ENCODE peak calls at places on chromosomes 12 and 14, in eight cellular contexts. F is esophagus muscularis mucosa, G is uterus, D is PC-3, V is sigmoid colon, J is SK-N-SH, P is transverse colon, C is body of pancreas. T is an unnamed sample.

GRCh38 chr12:3493225-3494049 is 2.4 kb downstream of the PRMT8 start:
- DNase-seq in J (peak), V (no peak), F (no peak), G (no peak), C (no peak), D (no peak), P (no peak), T (no peak)

GRCh38 chr12:78096909-78097597 is 266.4 kb downstream of the NAV3 start:
- DNase-seq in J (peak), V (no peak), C (no peak), F (no peak), P (no peak), G (no peak), D (no peak), T (no peak)

GRCh38 chr12:48183091-48183875 is at the start of gene CCDC184:
- DNase-seq in C (peak), G (peak), J (peak), F (peak), V (peak), P (peak), D (peak), T (no peak)

GRCh38 chr14:73725116-73726024 is 11.2 kb upstream of the PNMA1 start:
- DNase-seq in C (no peak), G (no peak), V (peak), F (peak), J (no peak), P (no peak), D (no peak), T (no peak)

GRCh38 chr14:105496831-105497591 is 6.0 kb downstream of the TEDC1 start:
- DNase-seq in V (no peak), P (no peak), G (no peak), F (no peak), C (no peak), J (no peak), D (no peak), T (no peak)

GRCh38 chr12:106138646-106139421 is at the start of gene NUAK1:
- DNase-seq in F (no peak), G (peak), V (peak), J (peak), D (peak), P (peak), C (peak), T (no peak)

GRCh38 chr12:107400686-107401447 is 284.7 kb upstream of the PWP1 start:
- DNase-seq in D (no peak), P (no peak), J (peak), G (no peak), C (no peak), F (no peak), V (no peak), T (no peak)

GRCh38 chr14:64760146-64760755 is 56.0 kb downstream of the PLEKHG3 start:
- DNase-seq in D (peak), F (no peak), V (no peak), G (no peak), J (peak), P (peak), C (peak), T (no peak)

GRCh38 chr14:53696217-53696965 is 260.2 kb downstream of the BMP4 start:
- DNase-seq in F (no peak), C (no peak), P (no peak), J (no peak), V (no peak), D (peak), G (no peak), T (no peak)

GRCh38 chr14:61574514-61574807 is 120.9 kb upstream of the HIF1A start:
- DNase-seq in P (no peak), C (no peak), J (no peak), V (no peak), D (no peak), G (no peak), F (no peak), T (no peak)

GRCh38 chr14:64520699-64521098 is 16.1 kb downstream of the ZBTB1 start:
- DNase-seq in G (no peak), D (peak), F (no peak), P (no peak), C (no peak), J (no peak), V (no peak), T (no peak)

GRCh38 chr14:97198813-97199212 is 401.6 kb downstream of the VRK1 start:
- DNase-seq in V (no peak), J (no peak), P (no peak), F (no peak), G (no peak), C (no peak), D (no peak), T (no peak)

GRCh38 chr14:103543721-103544626 is 15.0 kb downstream of the TRMT61A start:
- DNase-seq in P (peak), V (peak), C (no peak), J (peak), D (no peak), F (no peak), G (peak), T (no peak)

GRCh38 chr12:7555752-7556151 is 52.2 kb upstream of the CD163 start:
- DNase-seq in J (no peak), C (no peak), F (no peak), P (no peak), G (no peak), D (peak), V (no peak), T (no peak)

GRCh38 chr14:63787995-63788946 is 60.4 kb upstream of the SGPP1 start:
- DNase-seq in F (no peak), V (no peak), D (no peak), J (no peak), P (no peak), C (no peak), G (no peak), T (no peak)

GRCh38 chr12:52076811-52077210 is 2.7 kb upstream of the SMIM41 start:
- DNase-seq in D (no peak), F (no peak), V (no peak), C (no peak), J (no peak), P (no peak), G (no peak), T (no peak)

GRCh38 chr14:90661881-90662280 is 154.3 kb downstream of the TTC7B start:
- DNase-seq in V (no peak), J (no peak), G (no peak), F (no peak), P (no peak), D (no peak), C (no peak), T (no peak)

GRCh38 chr14:103223818-103224352 is 100.6 kb downstream of the TNFAIP2 start:
- DNase-seq in J (no peak), F (no peak), G (no peak), C (no peak), P (no peak), V (no peak), D (no peak), T (no peak)

GRCh38 chr14:103310576-103311095 is 23.4 kb upstream of the EIF5 start:
- DNase-seq in J (no peak), D (no peak), F (no peak), C (no peak), V (no peak), G (no peak), P (no peak), T (no peak)

GRCh38 chr14:100416921-100417451 is 93.8 kb downstream of the SLC25A47 start:
- DNase-seq in J (no peak), F (no peak), G (no peak), C (no peak), V (no peak), P (peak), D (peak), T (no peak)

GRCh38 chr12:3042826-3043225 is 34.4 kb upstream of the TSPAN9 start:
- DNase-seq in J (no peak), G (no peak), P (no peak), D (no peak), V (no peak), C (no peak), F (no peak), T (no peak)

GRCh38 chr14:92659765-92660561 is 88.5 kb downstream of the LGMN start:
- DNase-seq in F (no peak), G (no peak), V (no peak), P (peak), D (no peak), C (peak), J (no peak), T (peak)

GRCh38 chr12:29782821-29783772 is 645 bp downstream of the TMTC1 start:
- DNase-seq in V (peak), C (peak), D (peak), P (no peak), F (no peak), J (peak), G (peak), T (no peak)

GRCh38 chr12:52434096-52434733 is at the start of gene KRT75:
- DNase-seq in V (no peak), J (no peak), F (no peak), C (no peak), P (no peak), D (peak), G (no peak), T (peak)

GRCh38 chr12:132986885-132987225 is 688 bp downstream of the ZNF26 start:
- DNase-seq in G (no peak), P (no peak), D (peak), V (no peak), C (no peak), F (no peak), J (no peak), T (no peak)

GRCh38 chr14:29645117-29645516 is 282.5 kb downstream of the PRKD1 start:
- DNase-seq in J (no peak), P (no peak), D (no peak), C (no peak), G (no peak), V (no peak), F (no peak), T (no peak)

GRCh38 chr12:50918584-50919316 is 33.6 kb upstream of the HIGD1C start:
- DNase-seq in J (no peak), G (no peak), F (no peak), P (no peak), V (no peak), C (no peak), D (no peak), T (no peak)

GRCh38 chr12:27814851-27815591 is 35.0 kb upstream of the MANSC4 start:
- DNase-seq in J (no peak), F (no peak), P (no peak), G (no peak), D (no peak), C (no peak), V (no peak), T (no peak)

GRCh38 chr12:87094356-87094755 is 838.2 kb upstream of the MGAT4C start:
- DNase-seq in J (no peak), F (no peak), V (no peak), C (no peak), D (no peak), P (no peak), G (no peak), T (no peak)

GRCh38 chr14:101219896-101220703 is 316.6 kb upstream of the RTL1 start:
- DNase-seq in P (no peak), J (no peak), V (peak), F (peak), D (no peak), C (peak), G (peak), T (no peak)

GRCh38 chr12:4979737-4980136 is 63.9 kb upstream of the KCNA5 start:
- DNase-seq in P (no peak), D (no peak), G (no peak), C (no peak), J (no peak), F (no peak), V (no peak), T (no peak)

GRCh38 chr12:131901431-131902331 is 7.3 kb downstream of the ULK1 start:
- DNase-seq in C (peak), F (no peak), V (peak), D (no peak), J (no peak), P (no peak), G (no peak), T (no peak)

GRCh38 chr14:72559227-72559626 is 334.7 kb downstream of the DPF3 start:
- DNase-seq in C (no peak), V (no peak), F (no peak), G (no peak), J (no peak), P (no peak), D (peak), T (peak)

DNA sequence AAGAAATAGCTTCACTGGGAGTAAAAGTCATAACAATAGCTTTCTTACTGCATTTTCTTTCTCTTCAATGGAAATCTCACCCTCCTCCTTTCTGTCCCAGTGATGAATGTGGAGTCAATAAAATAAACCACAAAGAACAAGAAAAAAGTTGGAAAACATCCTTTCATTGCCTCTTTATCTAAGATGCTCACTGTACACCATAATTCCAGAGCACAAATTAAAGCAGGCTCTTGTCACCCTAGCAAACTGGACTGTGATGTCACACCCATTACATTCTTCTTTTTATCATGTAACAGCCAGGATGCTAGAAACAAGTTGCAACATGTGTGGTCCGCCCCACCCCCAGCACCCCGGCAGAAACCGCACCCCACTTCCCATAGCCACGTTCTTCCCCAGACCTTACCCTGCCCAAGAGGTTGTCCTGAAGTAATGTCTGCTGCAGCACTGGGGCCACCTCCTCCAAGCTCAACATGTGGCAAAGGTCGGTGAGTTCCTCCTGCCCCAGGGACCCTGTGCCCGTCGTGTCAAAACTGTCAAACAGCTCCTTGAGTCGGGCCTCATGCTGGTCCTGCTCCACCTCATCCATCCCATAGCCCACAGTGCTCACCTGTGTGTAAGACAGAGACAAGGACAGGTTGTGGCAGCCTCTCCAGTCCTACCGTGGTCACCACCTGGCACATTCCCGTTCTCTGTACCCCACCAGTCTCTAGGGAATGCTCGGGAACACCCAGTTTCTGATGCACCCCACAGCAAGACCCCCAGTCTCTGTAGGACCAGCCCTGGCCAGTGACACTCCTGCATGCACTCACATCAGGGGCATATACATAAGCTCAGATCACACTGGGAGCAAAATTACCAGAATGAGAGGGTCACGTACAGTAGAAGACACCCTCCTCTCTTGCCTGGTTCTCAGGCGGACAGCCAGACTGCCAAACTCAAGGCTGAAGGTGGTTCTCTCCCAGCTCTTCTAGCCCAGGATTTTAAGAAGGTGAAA is 9.2 kb downstream of the NIN start:
- DNase-seq in J (no peak), G (no peak), V (no peak), F (peak), P (peak), C (no peak), D (no peak), T (no peak)
- H3K27ac ChIP-seq in J (no peak), G (no peak), V (no peak), F (no peak), P (peak), C (no peak), D (peak), T (peak)

DNA sequence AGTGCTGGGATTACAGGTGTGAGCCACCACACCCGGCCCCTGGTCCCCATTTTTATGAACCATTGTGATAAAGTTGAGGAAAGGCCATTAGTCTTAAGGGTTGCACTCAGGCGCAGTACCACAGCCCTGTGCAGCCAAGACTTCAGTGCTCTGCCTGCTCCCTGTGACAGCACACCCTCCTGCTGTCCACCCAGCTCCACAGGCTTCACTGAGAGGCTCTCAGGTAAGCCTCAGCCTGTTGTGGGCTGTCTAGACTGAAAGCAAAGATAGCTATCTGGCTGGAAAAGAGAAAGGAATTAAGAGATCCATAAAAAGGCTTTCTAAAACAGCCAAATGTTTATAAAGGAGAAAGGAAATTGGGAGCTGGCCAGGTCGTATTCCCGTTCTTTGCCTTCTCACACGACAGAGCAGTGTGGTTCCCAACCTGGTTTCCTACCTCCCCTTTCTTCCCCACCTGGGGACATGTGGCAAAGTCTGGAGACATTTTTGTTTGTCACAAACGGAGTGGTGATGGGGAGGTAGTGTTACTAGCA is 19.1 kb upstream of the DNM1L start:
- DNase-seq in V (no peak), C (no peak), F (no peak), P (no peak), D (no peak), J (no peak), G (no peak), T (no peak)
- H3K27ac ChIP-seq in V (no peak), C (no peak), F (no peak), P (no peak), D (no peak), J (no peak), G (no peak), T (no peak)

GRCh38 chr12:108643941-108644742 is 10.4 kb upstream of the SELPLG start:
- DNase-seq in P (no peak), F (no peak), V (peak), G (no peak), J (no peak), D (peak), C (peak), T (no peak)
- H3K27ac ChIP-seq in P (peak), F (peak), V (peak), G (peak), J (peak), D (no peak), C (peak), T (no peak)

GRCh38 chr12:13171921-13172859 is 24.3 kb upstream of the EMP1 start:
- DNase-seq in D (peak), J (no peak), P (peak), F (peak), V (no peak), C (peak), G (no peak), T (peak)
- H3K27ac ChIP-seq in D (peak), J (peak), P (peak), F (peak), V (no peak), C (no peak), G (peak), T (peak)

GRCh38 chr12:68451261-68452091 is 119.3 kb upstream of the MDM1 start:
- DNase-seq in D (peak), F (no peak), V (peak), P (peak), G (peak), J (no peak), C (peak), T (no peak)
- H3K27ac ChIP-seq in D (no peak), F (peak), V (peak), P (peak), G (peak), J (peak), C (no peak), T (no peak)

DNA sequence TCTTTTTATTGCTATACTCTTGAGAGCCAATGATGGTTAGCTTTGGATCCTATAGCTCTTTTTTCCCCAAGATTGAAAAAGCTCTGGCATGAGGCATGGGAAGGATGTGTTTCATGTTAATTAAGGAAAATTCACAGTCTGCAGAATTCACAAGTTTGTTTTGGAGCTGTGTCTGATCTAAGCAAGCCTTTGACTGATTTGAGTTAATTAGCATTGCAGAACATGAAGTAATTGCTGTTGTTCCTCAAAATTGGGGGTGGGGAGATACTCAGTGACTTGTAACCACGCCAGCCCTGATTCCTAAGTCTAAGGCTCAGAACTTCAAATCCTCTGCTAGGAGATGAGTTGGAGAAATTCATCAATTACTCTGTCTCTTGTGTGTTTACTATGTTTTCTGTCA is 205.0 kb downstream of the SUDS3 start:
- DNase-seq in J (no peak), C (no peak), F (no peak), G (no peak), D (no peak), P (no peak), V (no peak), T (no peak)
- H3K27ac ChIP-seq in J (no peak), C (no peak), F (no peak), G (no peak), D (no peak), P (no peak), V (no peak), T (no peak)

GRCh38 chr12:101924647-101925046 is 47.3 kb downstream of the DRAM1 start:
- DNase-seq in G (no peak), F (no peak), D (peak), V (no peak), P (no peak), J (peak), C (no peak), T (no peak)

GRCh38 chr12:101925935-101926334 is 48.6 kb downstream of the DRAM1 start:
- DNase-seq in C (no peak), P (no peak), F (no peak), D (no peak), G (no peak), V (no peak), J (no peak), T (no peak)

GRCh38 chr12:101923049-101923718 is 45.8 kb downstream of the DRAM1 start:
- DNase-seq in J (no peak), F (no peak), V (no peak), G (no peak), P (no peak), C (no peak), D (no peak), T (no peak)

GRCh38 chr12:101927042-101927441 is 49.7 kb downstream of the DRAM1 start:
- DNase-seq in C (no peak), D (no peak), J (no peak), P (no peak), F (no peak), G (no peak), V (no peak), T (no peak)

GRCh38 chr12:101925352-101925751 is 48.0 kb downstream of the DRAM1 start:
- DNase-seq in F (no peak), D (peak), P (peak), J (no peak), V (peak), C (peak), G (peak), T (peak)
- H3K27ac ChIP-seq in F (peak), D (no peak), P (peak), J (peak), V (no peak), C (peak), G (peak), T (no peak)

GRCh38 chr12:42574879-42575278 is 14.7 kb downstream of the PRICKLE1 start:
- DNase-seq in D (no peak), F (no peak), J (no peak), C (no peak), P (no peak), V (no peak), G (no peak), T (no peak)
- H3K27ac ChIP-seq in D (no peak), F (no peak), J (no peak), C (no peak), P (no peak), V (no peak), G (no peak), T (no peak)